ENCODE peak calls at places on chromosomes 5 and 9, in six cellular contexts. U, M, B, P, G and A are unnamed samples.

GRCh38 chr5:118651002-118651401 is 337.3 kb downstream of the DTWD2 start:
- DNase-seq in U (no peak), M (no peak), B (no peak), P (no peak), G (no peak), A (no peak)

GRCh38 chr5:16894236-16895057 is 41.6 kb downstream of the MYO10 start:
- DNase-seq in U (peak; percentile 55), M (no peak), B (no peak), P (no peak), G (peak; percentile 45), A (no peak)

GRCh38 chr5:69242215-69242927 is 7.7 kb downstream of the CDK7 start:
- DNase-seq in U (no peak), M (no peak), B (no peak), P (no peak), G (no peak), A (no peak)

GRCh38 chr9:70044450-70045307 is 1.0 kb downstream of the MAMDC2 start:
- DNase-seq in U (peak; percentile 55), M (no peak), B (peak; percentile 13), P (no peak), G (no peak), A (peak; percentile 75)

GRCh38 chr5:14302343-14302742 is 159.2 kb downstream of the TRIO start:
- DNase-seq in U (no peak), M (no peak), B (no peak), P (no peak), G (no peak), A (no peak)

GRCh38 chr5:126918624-126918957 is 111.8 kb downstream of the MARCHF3 start:
- DNase-seq in U (no peak), M (no peak), B (no peak), P (no peak), G (no peak), A (no peak)

GRCh38 chr5:69450116-69450515 is 35.2 kb downstream of the MARVELD2 start:
- DNase-seq in U (peak; percentile 65), M (no peak), B (no peak), P (no peak), G (peak; percentile 59), A (no peak)

GRCh38 chr5:62475072-62475471 is 62.5 kb downstream of the IPO11 start:
- DNase-seq in U (peak; percentile 77), M (no peak), B (peak; percentile 12), P (no peak), G (no peak), A (no peak)

GRCh38 chr9:33136721-33137120 is 30.4 kb downstream of the B4GALT1 start:
- DNase-seq in U (no peak), M (no peak), B (no peak), P (no peak), G (no peak), A (no peak)

GRCh38 chr5:161183559-161183958 is 331.5 kb upstream of the ATP10B start:
- DNase-seq in U (no peak), M (no peak), B (no peak), P (no peak), G (no peak), A (no peak)

GRCh38 chr9:84177397-84177796 is 163.2 kb downstream of the SLC28A3 start:
- DNase-seq in U (peak; percentile 15), M (no peak), B (no peak), P (no peak), G (no peak), A (no peak)

GRCh38 chr9:91301161-91301560 is 60.6 kb downstream of the AUH start:
- DNase-seq in U (peak; percentile 62), M (no peak), B (peak; percentile 74), P (no peak), G (no peak), A (no peak)

DNA sequence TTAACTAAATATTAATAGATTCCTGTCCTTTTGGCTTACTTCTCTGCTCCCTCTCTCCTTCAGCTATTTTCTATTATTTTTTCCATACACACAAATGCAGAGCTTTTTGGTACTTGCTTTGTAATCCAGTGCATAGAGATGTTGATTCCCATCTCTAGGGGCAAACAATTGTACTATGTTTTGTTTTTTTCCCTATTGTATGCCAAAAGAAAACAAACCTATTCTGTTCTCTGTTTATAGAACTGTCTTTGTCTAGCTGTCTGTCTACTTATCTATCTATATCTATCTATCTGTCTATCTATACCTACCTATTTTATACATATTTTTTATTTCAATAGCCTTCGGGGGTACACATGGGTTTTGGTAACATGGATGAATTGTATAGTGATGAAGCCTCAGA is 121.6 kb upstream of the LIFR start:
- DNase-seq in U (no peak), M (no peak), B (no peak), P (no peak), G (no peak), A (no peak)
- H3K27ac ChIP-seq in U (no peak overlapping the region), M (no peak overlapping the region), B (no peak overlapping the region), P (no peak overlapping the region), G (no peak overlapping the region), A (no peak overlapping the region)

GRCh38 chr9:123310551-123311249 is 42.3 kb upstream of the STRBP start:
- DNase-seq in U (no peak), M (no peak), B (no peak), P (no peak), G (no peak), A (no peak)

GRCh38 chr9:123311250-123311753 is 42.9 kb upstream of the STRBP start:
- DNase-seq in U (no peak), M (no peak), B (no peak), P (no peak), G (no peak), A (no peak)

GRCh38 chr9:123309611-123310010 is 41.2 kb upstream of the STRBP start:
- DNase-seq in U (peak; percentile 17), M (no peak), B (no peak), P (no peak), G (no peak), A (no peak)

GRCh38 chr9:123314617-123315016 is 41.4 kb upstream of the CRB2 start:
- DNase-seq in U (no peak), M (no peak), B (no peak), P (no peak), G (no peak), A (no peak)

DNA sequence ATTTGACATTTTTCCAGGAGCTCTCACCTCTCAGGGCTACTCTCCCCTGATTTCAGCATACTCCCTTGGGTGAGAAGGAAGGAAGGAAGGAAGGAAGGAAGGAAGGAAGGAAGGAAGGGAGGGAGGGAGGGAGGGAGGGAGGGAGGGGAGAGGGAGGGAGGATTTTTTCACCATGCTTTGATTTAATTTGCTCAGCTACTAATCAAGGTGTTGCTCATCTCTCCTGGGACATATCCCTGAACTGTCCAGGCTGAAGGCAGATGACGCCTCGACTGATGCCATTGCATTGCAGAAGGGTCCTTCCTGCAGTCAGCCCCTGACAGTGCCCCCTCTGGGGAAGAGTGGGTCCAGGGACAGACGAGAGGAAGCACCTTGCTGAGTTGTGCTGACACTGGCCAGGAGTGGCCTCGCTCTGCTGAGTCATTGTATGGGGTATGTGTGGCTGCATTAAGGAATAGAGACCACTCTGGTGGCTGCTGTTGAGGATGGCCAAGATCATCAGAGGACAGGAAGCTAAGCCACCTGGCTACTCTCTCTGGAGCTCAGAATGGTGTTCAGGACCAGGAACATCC is 43.6 kb upstream of the CRB2 start:
- DNase-seq in U (no peak), M (no peak), B (no peak), P (no peak), G (no peak), A (no peak)
- H3K4me3 ChIP-seq in U (no peak overlapping the region), M (no peak overlapping the region), B (no peak overlapping the region), P (no peak overlapping the region), G (no peak overlapping the region), A (no peak overlapping the region)

DNA sequence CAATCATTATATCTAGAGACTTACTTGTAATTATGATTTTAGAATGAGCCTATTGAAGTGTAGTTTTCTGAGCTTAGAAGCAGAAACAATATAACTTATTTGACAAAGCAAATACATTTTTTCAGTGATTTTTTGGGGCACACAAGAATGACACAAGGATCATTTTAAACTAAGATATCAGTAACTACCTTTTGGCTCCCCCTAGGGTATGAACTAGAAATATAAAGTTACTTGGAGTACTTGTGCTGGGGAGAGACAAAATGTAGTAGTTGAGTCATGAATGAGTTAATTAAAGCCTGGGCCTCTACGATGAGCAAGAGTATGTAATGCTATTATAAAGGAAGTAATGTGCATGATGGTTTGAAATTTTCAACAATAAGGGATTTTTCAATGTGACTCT is 1244.1 kb upstream of the ACO1 start:
- DNase-seq in U (peak; percentile 59), M (no peak), B (no peak), P (no peak), G (no peak), A (no peak)
- TF ChIP-seq CTCF in U (peak; percentile 51), M (peak; percentile 21), B (peak; percentile 27), P (no peak), G (peak; percentile 7), A (peak; percentile 31)

DNA sequence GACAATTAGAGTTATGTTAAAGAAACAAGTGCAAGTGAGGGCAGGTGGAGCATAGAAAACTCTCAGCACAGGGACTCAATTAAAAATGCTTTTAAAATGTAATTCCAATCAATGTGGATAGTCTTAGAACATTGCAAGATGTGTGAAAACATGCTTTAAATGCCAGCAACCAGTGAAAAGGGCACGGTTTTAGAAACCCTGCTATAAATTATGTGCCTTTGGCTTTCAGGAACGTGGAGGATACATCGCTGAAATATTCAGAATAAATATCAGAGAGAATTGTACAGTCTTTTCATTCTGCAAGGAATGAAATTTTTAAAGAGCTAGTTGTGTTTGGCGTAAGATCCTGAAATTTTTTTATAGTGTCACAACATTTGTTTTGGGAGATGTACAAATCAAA is 101.1 kb downstream of the TLE4 start:
- DNase-seq in U (no peak), M (no peak), B (no peak), P (no peak), G (no peak), A (no peak)
- H3K27ac ChIP-seq in U (no peak overlapping the region), M (no peak overlapping the region), B (no peak overlapping the region), P (no peak overlapping the region), G (no peak overlapping the region), A (no peak overlapping the region)